ENCODE peak calls at places on chromosomes 12 and 14, in ten cellular contexts. One of them, this sample, is unnamed.

GRCh38 chr12:122871851-122872785 is 23.8 kb downstream of the VPS37B start:
- DNase-seq in CD8-positive, alpha-beta T cell: no peak
- DNase-seq in uterus: peak; percentile 34
- DNase-seq in IMR-90: peak; percentile 88
- DNase-seq in colonic mucosa: peak; percentile 86
- DNase-seq in CD4-positive, alpha-beta memory T cell: no peak
- DNase-seq in MM.1S: peak; percentile 49
- DNase-seq in pancreas: peak; percentile 57
- DNase-seq in sigmoid colon: peak; percentile 76
- DNase-seq in heart right ventricle: no peak
- DNase-seq in this sample: peak; percentile 71

GRCh38 chr14:32027255-32027939 is 49.7 kb upstream of the ARHGAP5 start:
- DNase-seq in CD8-positive, alpha-beta T cell: no peak
- DNase-seq in uterus: no peak
- DNase-seq in IMR-90: peak; percentile 21
- DNase-seq in colonic mucosa: no peak
- DNase-seq in CD4-positive, alpha-beta memory T cell: no peak
- DNase-seq in MM.1S: no peak
- DNase-seq in pancreas: no peak
- DNase-seq in sigmoid colon: no peak
- DNase-seq in heart right ventricle: no peak
- DNase-seq in this sample: no peak

GRCh38 chr12:123934829-123935228 is 37.8 kb downstream of the CCDC92 start:
- DNase-seq in CD8-positive, alpha-beta T cell: no peak
- DNase-seq in uterus: no peak
- DNase-seq in IMR-90: peak; percentile 28
- DNase-seq in colonic mucosa: no peak
- DNase-seq in CD4-positive, alpha-beta memory T cell: no peak
- DNase-seq in MM.1S: no peak
- DNase-seq in pancreas: no peak
- DNase-seq in sigmoid colon: no peak
- DNase-seq in heart right ventricle: no peak
- DNase-seq in this sample: no peak

GRCh38 chr12:3333583-3333982 is 157.4 kb upstream of the PRMT8 start:
- DNase-seq in CD8-positive, alpha-beta T cell: no peak
- DNase-seq in uterus: no peak
- DNase-seq in IMR-90: no peak
- DNase-seq in colonic mucosa: no peak
- DNase-seq in CD4-positive, alpha-beta memory T cell: no peak
- DNase-seq in MM.1S: no peak
- DNase-seq in pancreas: no peak
- DNase-seq in sigmoid colon: peak; percentile 57
- DNase-seq in heart right ventricle: no peak
- DNase-seq in this sample: no peak

GRCh38 chr12:42696424-42697149 is 107.0 kb upstream of the PRICKLE1 start:
- DNase-seq in CD8-positive, alpha-beta T cell: no peak
- DNase-seq in uterus: peak; percentile 94
- DNase-seq in IMR-90: peak; percentile 64
- DNase-seq in colonic mucosa: peak; percentile 63
- DNase-seq in CD4-positive, alpha-beta memory T cell: no peak
- DNase-seq in MM.1S: no peak
- DNase-seq in pancreas: peak; percentile 15
- DNase-seq in sigmoid colon: peak; percentile 95
- DNase-seq in heart right ventricle: peak; percentile 56
- DNase-seq in this sample: no peak

GRCh38 chr12:123801573-123802178 is 39.6 kb downstream of the DNAH10 start:
- DNase-seq in CD8-positive, alpha-beta T cell: no peak
- DNase-seq in uterus: no peak
- DNase-seq in IMR-90: peak; percentile 53
- DNase-seq in colonic mucosa: no peak
- DNase-seq in CD4-positive, alpha-beta memory T cell: no peak
- DNase-seq in MM.1S: peak; percentile 7
- DNase-seq in pancreas: no peak
- DNase-seq in sigmoid colon: no peak
- DNase-seq in heart right ventricle: no peak
- DNase-seq in this sample: no peak

GRCh38 chr12:107917912-107918800 is 143.7 kb downstream of the ASCL4 start:
- DNase-seq in CD8-positive, alpha-beta T cell: no peak
- DNase-seq in uterus: no peak
- DNase-seq in IMR-90: peak; percentile 5
- DNase-seq in colonic mucosa: no peak
- DNase-seq in CD4-positive, alpha-beta memory T cell: no peak
- DNase-seq in MM.1S: peak; percentile 54
- DNase-seq in pancreas: peak; percentile 7
- DNase-seq in sigmoid colon: no peak
- DNase-seq in heart right ventricle: no peak
- DNase-seq in this sample: no peak

GRCh38 chr12:127162902-127163301 is 1104.1 kb upstream of the TMEM132C start:
- DNase-seq in CD8-positive, alpha-beta T cell: peak; percentile 60
- DNase-seq in uterus: no peak
- DNase-seq in IMR-90: peak; percentile 53
- DNase-seq in colonic mucosa: no peak
- DNase-seq in CD4-positive, alpha-beta memory T cell: no peak
- DNase-seq in MM.1S: peak; percentile 52
- DNase-seq in pancreas: no peak
- DNase-seq in sigmoid colon: no peak
- DNase-seq in heart right ventricle: no peak
- DNase-seq in this sample: peak; percentile 46

GRCh38 chr12:117298191-117298590 is 63.2 kb downstream of the NOS1 start:
- DNase-seq in CD8-positive, alpha-beta T cell: no peak
- DNase-seq in uterus: no peak
- DNase-seq in IMR-90: no peak
- DNase-seq in colonic mucosa: no peak
- DNase-seq in CD4-positive, alpha-beta memory T cell: no peak
- DNase-seq in MM.1S: no peak
- DNase-seq in pancreas: no peak
- DNase-seq in sigmoid colon: no peak
- DNase-seq in heart right ventricle: no peak
- DNase-seq in this sample: no peak

GRCh38 chr12:40376533-40377267 is 151.9 kb downstream of the LRRK2 start:
- DNase-seq in CD8-positive, alpha-beta T cell: no peak
- DNase-seq in uterus: no peak
- DNase-seq in IMR-90: no peak
- DNase-seq in colonic mucosa: no peak
- DNase-seq in CD4-positive, alpha-beta memory T cell: no peak
- DNase-seq in MM.1S: no peak
- DNase-seq in pancreas: no peak
- DNase-seq in sigmoid colon: no peak
- DNase-seq in heart right ventricle: no peak
- DNase-seq in this sample: no peak

GRCh38 chr14:24228902-24229301 is 3.3 kb downstream of the NEDD8 start:
- DNase-seq in CD8-positive, alpha-beta T cell: no peak
- DNase-seq in uterus: no peak
- DNase-seq in IMR-90: no peak
- DNase-seq in colonic mucosa: no peak
- DNase-seq in CD4-positive, alpha-beta memory T cell: no peak
- DNase-seq in MM.1S: no peak
- DNase-seq in pancreas: no peak
- DNase-seq in sigmoid colon: no peak
- DNase-seq in heart right ventricle: no peak
- DNase-seq in this sample: no peak

GRCh38 chr12:5191803-5192538 is 148.3 kb downstream of the KCNA5 start:
- DNase-seq in CD8-positive, alpha-beta T cell: no peak
- DNase-seq in uterus: no peak
- DNase-seq in IMR-90: no peak
- DNase-seq in colonic mucosa: no peak
- DNase-seq in CD4-positive, alpha-beta memory T cell: no peak
- DNase-seq in MM.1S: no peak
- DNase-seq in pancreas: no peak
- DNase-seq in sigmoid colon: no peak
- DNase-seq in heart right ventricle: no peak
- DNase-seq in this sample: no peak

GRCh38 chr12:26841085-26841484 is 8.1 kb upstream of the ITPR2 start:
- DNase-seq in CD8-positive, alpha-beta T cell: no peak
- DNase-seq in uterus: no peak
- DNase-seq in IMR-90: no peak
- DNase-seq in colonic mucosa: no peak
- DNase-seq in CD4-positive, alpha-beta memory T cell: no peak
- DNase-seq in MM.1S: no peak
- DNase-seq in pancreas: no peak
- DNase-seq in sigmoid colon: no peak
- DNase-seq in heart right ventricle: no peak
- DNase-seq in this sample: no peak

GRCh38 chr12:98373019-98373554 is 142.3 kb upstream of the TMPO start:
- DNase-seq in CD8-positive, alpha-beta T cell: no peak
- DNase-seq in uterus: no peak
- DNase-seq in IMR-90: peak; percentile 51
- DNase-seq in colonic mucosa: no peak
- DNase-seq in CD4-positive, alpha-beta memory T cell: no peak
- DNase-seq in MM.1S: peak; percentile 45
- DNase-seq in pancreas: no peak
- DNase-seq in sigmoid colon: no peak
- DNase-seq in heart right ventricle: no peak
- DNase-seq in this sample: no peak
- H3K4me1 ChIP-seq in CD8-positive, alpha-beta T cell: no peaks in the 10 kb centered on the region
- H3K4me1 ChIP-seq in uterus: no peaks in the 10 kb centered on the region
- H3K4me1 ChIP-seq in IMR-90: no peaks in the 10 kb centered on the region
- H3K4me1 ChIP-seq in colonic mucosa: no peaks in the 10 kb centered on the region
- H3K4me1 ChIP-seq in CD4-positive, alpha-beta memory T cell: peaks cover 10% of the 10 kb centered on the region
- H3K4me1 ChIP-seq in MM.1S: no peaks in the 10 kb centered on the region
- H3K4me1 ChIP-seq in pancreas: no peaks in the 10 kb centered on the region
- H3K4me1 ChIP-seq in sigmoid colon: no peaks in the 10 kb centered on the region
- H3K4me1 ChIP-seq in heart right ventricle: no peaks in the 10 kb centered on the region
- H3K4me1 ChIP-seq in this sample: no peaks in the 10 kb centered on the region

DNA sequence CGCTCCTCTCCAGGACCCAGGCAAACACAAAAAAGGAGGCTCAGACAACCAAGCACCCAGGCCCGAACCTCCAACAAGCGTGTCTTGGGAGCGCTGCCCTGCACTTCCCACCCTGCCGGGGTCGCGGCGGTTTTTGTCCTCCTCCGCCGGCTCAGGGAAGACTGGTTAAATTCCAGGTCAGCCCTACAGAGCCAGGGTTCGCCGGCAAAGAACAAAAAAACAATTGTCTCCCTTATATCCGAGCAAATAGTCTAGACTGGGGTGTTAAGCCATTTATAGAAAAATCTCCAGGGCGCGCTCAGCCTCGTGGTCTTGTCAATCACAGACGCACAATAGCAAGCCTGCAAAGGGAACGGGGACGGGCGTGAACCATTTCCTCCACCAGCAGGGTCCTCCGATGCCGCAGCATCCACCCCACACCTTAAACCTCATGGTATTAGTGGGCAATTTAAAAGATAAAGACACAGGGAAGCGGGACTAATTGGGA is 46.9 kb downstream of the BCAT1 start:
- DNase-seq in CD8-positive, alpha-beta T cell: no peak
- DNase-seq in uterus: no peak
- DNase-seq in IMR-90: no peak
- DNase-seq in colonic mucosa: no peak
- DNase-seq in CD4-positive, alpha-beta memory T cell: no peak
- DNase-seq in MM.1S: no peak
- DNase-seq in pancreas: no peak
- DNase-seq in sigmoid colon: no peak
- DNase-seq in heart right ventricle: no peak
- DNase-seq in this sample: no peak
- H3K27ac ChIP-seq in CD8-positive, alpha-beta T cell: no peak overlapping the region
- H3K27ac ChIP-seq in uterus: peak overlapping the region; percentile 63
- H3K27ac ChIP-seq in IMR-90: no peak overlapping the region
- H3K27ac ChIP-seq in colonic mucosa: no peak overlapping the region
- H3K27ac ChIP-seq in CD4-positive, alpha-beta memory T cell: no peak overlapping the region
- H3K27ac ChIP-seq in MM.1S: no peak overlapping the region
- H3K27ac ChIP-seq in pancreas: no peak overlapping the region
- H3K27ac ChIP-seq in sigmoid colon: peak overlapping the region; percentile 68
- H3K27ac ChIP-seq in heart right ventricle: peak overlapping the region; percentile 91
- H3K27ac ChIP-seq in this sample: no peak overlapping the region

GRCh38 chr14:103522028-103522581 is 525 bp downstream of the CKB start:
- DNase-seq in CD8-positive, alpha-beta T cell: no peak
- DNase-seq in uterus: peak; percentile 56
- DNase-seq in IMR-90: no peak
- DNase-seq in colonic mucosa: no peak
- DNase-seq in CD4-positive, alpha-beta memory T cell: no peak
- DNase-seq in MM.1S: no peak
- DNase-seq in pancreas: no peak
- DNase-seq in sigmoid colon: peak; percentile 81
- DNase-seq in heart right ventricle: peak; percentile 44
- DNase-seq in this sample: no peak

GRCh38 chr14:103522649-103523582 is at the start of gene CKB:
- DNase-seq in CD8-positive, alpha-beta T cell: no peak
- DNase-seq in uterus: peak; percentile 75
- DNase-seq in IMR-90: peak; percentile 45
- DNase-seq in colonic mucosa: peak; percentile 74
- DNase-seq in CD4-positive, alpha-beta memory T cell: no peak
- DNase-seq in MM.1S: no peak
- DNase-seq in pancreas: no peak
- DNase-seq in sigmoid colon: peak; percentile 93
- DNase-seq in heart right ventricle: peak; percentile 80
- DNase-seq in this sample: no peak

GRCh38 chr14:103521438-103521961 is 1.1 kb downstream of the CKB start:
- DNase-seq in CD8-positive, alpha-beta T cell: no peak
- DNase-seq in uterus: no peak
- DNase-seq in IMR-90: no peak
- DNase-seq in colonic mucosa: peak; percentile 63
- DNase-seq in CD4-positive, alpha-beta memory T cell: peak; percentile 24
- DNase-seq in MM.1S: no peak
- DNase-seq in pancreas: no peak
- DNase-seq in sigmoid colon: no peak
- DNase-seq in heart right ventricle: peak; percentile 75
- DNase-seq in this sample: no peak

GRCh38 chr14:103524002-103524785 is 1.6 kb upstream of the CKB start:
- DNase-seq in CD8-positive, alpha-beta T cell: no peak
- DNase-seq in uterus: no peak
- DNase-seq in IMR-90: no peak
- DNase-seq in colonic mucosa: peak; percentile 40
- DNase-seq in CD4-positive, alpha-beta memory T cell: no peak
- DNase-seq in MM.1S: no peak
- DNase-seq in pancreas: no peak
- DNase-seq in sigmoid colon: no peak
- DNase-seq in heart right ventricle: no peak
- DNase-seq in this sample: no peak

DNA sequence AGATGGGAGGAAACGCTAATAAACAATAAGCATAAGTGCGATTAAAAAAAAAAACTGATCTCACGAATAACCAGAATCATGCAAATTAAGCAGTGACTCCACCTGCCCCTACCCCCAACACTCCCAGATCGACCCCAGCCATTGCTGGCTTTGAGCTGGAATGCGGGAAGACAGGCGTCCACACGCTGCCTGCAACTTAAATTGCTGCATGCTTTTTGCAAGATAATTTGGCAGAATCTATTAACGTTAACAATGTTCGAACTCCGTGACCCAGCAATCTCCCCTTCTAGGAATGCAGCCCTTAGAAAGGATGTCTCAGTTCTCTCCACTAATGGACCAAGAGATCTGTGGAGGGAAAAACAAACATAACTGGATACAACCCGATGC is 946 bp upstream of the CKB start:
- DNase-seq in CD8-positive, alpha-beta T cell: no peak
- DNase-seq in uterus: no peak
- DNase-seq in IMR-90: no peak
- DNase-seq in colonic mucosa: no peak
- DNase-seq in CD4-positive, alpha-beta memory T cell: no peak
- DNase-seq in MM.1S: no peak
- DNase-seq in pancreas: no peak
- DNase-seq in sigmoid colon: no peak
- DNase-seq in heart right ventricle: no peak
- DNase-seq in this sample: no peak
- H3K4me3 ChIP-seq in CD8-positive, alpha-beta T cell: no peak overlapping the region
- H3K4me3 ChIP-seq in uterus: no peak overlapping the region
- H3K4me3 ChIP-seq in IMR-90: no peak overlapping the region
- H3K4me3 ChIP-seq in colonic mucosa: peak overlapping the region; percentile 42
- H3K4me3 ChIP-seq in CD4-positive, alpha-beta memory T cell: no peak overlapping the region
- H3K4me3 ChIP-seq in MM.1S: no peak overlapping the region
- H3K4me3 ChIP-seq in pancreas: no peak overlapping the region
- H3K4me3 ChIP-seq in sigmoid colon: peak overlapping the region; percentile 85
- H3K4me3 ChIP-seq in heart right ventricle: no peak overlapping the region
- H3K4me3 ChIP-seq in this sample: no peak overlapping the region

GRCh38 chr12:52771088-52771487 is 6.1 kb downstream of the KRT76 start:
- DNase-seq in CD8-positive, alpha-beta T cell: no peak
- DNase-seq in uterus: no peak
- DNase-seq in IMR-90: no peak
- DNase-seq in colonic mucosa: no peak
- DNase-seq in CD4-positive, alpha-beta memory T cell: no peak
- DNase-seq in MM.1S: no peak
- DNase-seq in pancreas: no peak
- DNase-seq in sigmoid colon: no peak
- DNase-seq in heart right ventricle: no peak
- DNase-seq in this sample: peak; percentile 76
- H3K4me1 ChIP-seq in CD8-positive, alpha-beta T cell: no peaks in the 10 kb centered on the region
- H3K4me1 ChIP-seq in uterus: no peaks in the 10 kb centered on the region
- H3K4me1 ChIP-seq in IMR-90: no peaks in the 10 kb centered on the region
- H3K4me1 ChIP-seq in colonic mucosa: no peaks in the 10 kb centered on the region
- H3K4me1 ChIP-seq in CD4-positive, alpha-beta memory T cell: no peaks in the 10 kb centered on the region
- H3K4me1 ChIP-seq in MM.1S: no peaks in the 10 kb centered on the region
- H3K4me1 ChIP-seq in pancreas: no peaks in the 10 kb centered on the region
- H3K4me1 ChIP-seq in sigmoid colon: no peaks in the 10 kb centered on the region
- H3K4me1 ChIP-seq in heart right ventricle: no peaks in the 10 kb centered on the region
- H3K4me1 ChIP-seq in this sample: no peaks in the 10 kb centered on the region